ENCODE peak calls at places on chromosomes 11 and 22, in four cellular contexts. T is IMR-90, O is mesendoderm, A is H1. N is an unnamed sample.

GRCh38 chr22:26471522-26471921 is 12.1 kb downstream of the HPS4 start:
- DNase-seq in O (peak; percentile 88), A (no peak), T (peak; percentile 83), N (no peak)

GRCh38 chr11:36101466-36101865 is 157.6 kb downstream of the LDLRAD3 start:
- DNase-seq in A (no peak), T (no peak), O (no peak), N (no peak)

GRCh38 chr11:9030601-9031000 is 26.8 kb upstream of the NRIP3 start:
- DNase-seq in O (no peak), T (no peak), A (no peak), N (no peak)

GRCh38 chr11:126748097-126748756 is 252.3 kb downstream of the KIRREL3 start:
- DNase-seq in T (no peak), O (no peak), A (no peak), N (no peak)

GRCh38 chr22:29328566-29329500 is 13.3 kb upstream of the RASL10A start:
- DNase-seq in O (no peak), T (peak; percentile 22), A (peak; percentile 41), N (no peak)

GRCh38 chr22:47063071-47063509 is 300.6 kb downstream of the TBC1D22A start:
- DNase-seq in T (no peak), A (no peak), O (no peak), N (peak; percentile 16)

GRCh38 chr22:39092111-39092867 is 4.8 kb upstream of the APOBEC3H start:
- DNase-seq in T (no peak), O (no peak), A (no peak), N (no peak)

GRCh38 chr11:74403607-74404006 is 5.4 kb upstream of the PGM2L1 start:
- DNase-seq in A (no peak), T (no peak), O (no peak), N (no peak)

GRCh38 chr11:103420593-103420992 is 311.4 kb downstream of the DYNC2H1 start:
- DNase-seq in A (no peak), O (no peak), T (peak; percentile 81), N (no peak)

GRCh38 chr11:50192743-50193142 is 160.1 kb downstream of the OR4C45 start:
- DNase-seq in A (no peak), T (no peak), O (no peak), N (no peak)

GRCh38 chr11:45786272-45786671 is 18.7 kb upstream of the SLC35C1 start:
- DNase-seq in A (no peak), O (no peak), T (no peak), N (no peak)

GRCh38 chr11:72238040-72238450 is 5.9 kb downstream of the PHOX2A start:
- DNase-seq in A (peak; percentile 92), O (peak; percentile 97), T (peak; percentile 67), N (peak; percentile 97)

GRCh38 chr11:11841121-11841604 is 609 bp upstream of the USP47 start:
- DNase-seq in O (no peak), T (no peak), A (no peak), N (peak; percentile 43)

GRCh38 chr22:48103126-48103875 is 1340.9 kb downstream of the TBC1D22A start:
- DNase-seq in T (no peak), O (no peak), A (peak; percentile 27), N (no peak)

GRCh38 chr22:32603651-32604540 is 129.3 kb downstream of the FBXO7 start:
- DNase-seq in T (no peak), O (no peak), A (no peak), N (no peak)

GRCh38 chr11:17275376-17276235 is 933 bp upstream of the NUCB2 start:
- DNase-seq in O (no peak), A (no peak), T (no peak), N (no peak)

GRCh38 chr11:29024386-29024785 is 916.2 kb downstream of the METTL15 start:
- DNase-seq in O (no peak), T (peak; percentile 46), A (no peak), N (no peak)

GRCh38 chr11:3747704-3748103 is 49.6 kb downstream of the NUP98 start:
- DNase-seq in A (no peak), T (peak; percentile 89), O (peak; percentile 29), N (no peak)

GRCh38 chr11:102846292-102846691 is 2.9 kb upstream of the MMP3 start:
- DNase-seq in O (no peak), T (peak; percentile 16), A (no peak), N (no peak)

GRCh38 chr11:45560153-45560934 is 105.1 kb downstream of the CHST1 start:
- DNase-seq in T (no peak), O (peak; percentile 26), A (no peak), N (no peak)

GRCh38 chr11:30568933-30569332 is 17.2 kb downstream of the MPPED2 start:
- DNase-seq in O (no peak), A (no peak), T (no peak), N (no peak)

DNA sequence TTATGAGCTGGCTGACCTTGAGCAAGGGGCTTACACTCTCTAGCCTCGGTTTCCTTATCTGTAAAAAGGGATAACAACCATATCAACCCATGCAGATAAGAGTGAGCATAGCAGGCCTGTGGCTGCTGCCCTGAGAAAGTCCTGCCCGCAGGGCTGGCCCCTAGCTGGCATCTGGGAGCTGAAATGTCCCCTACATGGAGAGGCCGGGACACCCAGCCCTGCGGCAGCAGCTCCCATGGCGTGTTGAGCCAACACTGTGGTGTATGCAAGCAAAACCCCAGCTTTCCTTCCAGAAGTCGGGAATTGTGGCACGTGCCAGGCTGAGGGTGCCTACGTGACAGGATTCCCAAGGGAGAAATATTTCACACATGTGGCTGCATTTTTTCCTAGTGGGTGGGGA is 358.9 kb downstream of the CTTN start:
- DNase-seq in A (no peak), O (no peak), T (no peak), N (no peak)
- H4K5ac ChIP-seq in A (no peak overlapping the region), O (no peak overlapping the region), T (no peak overlapping the region), N (no peak overlapping the region)

GRCh38 chr22:19986011-19986409 is 30.6 kb downstream of the ARVCF start:
- DNase-seq in O (no peak), T (no peak), A (no peak), N (no peak)
- H4K5ac ChIP-seq in O (no peak overlapping the region), T (no peak overlapping the region), A (no peak overlapping the region), N (no peak overlapping the region)

GRCh38 chr11:79485694-79486093 is 44.9 kb upstream of the TENM4 start:
- DNase-seq in A (peak; percentile 60), T (no peak), O (peak; percentile 49), N (peak; percentile 79)
- H4K5ac ChIP-seq in A (no peak overlapping the region), T (no peak overlapping the region), O (no peak overlapping the region), N (no peak overlapping the region)

DNA sequence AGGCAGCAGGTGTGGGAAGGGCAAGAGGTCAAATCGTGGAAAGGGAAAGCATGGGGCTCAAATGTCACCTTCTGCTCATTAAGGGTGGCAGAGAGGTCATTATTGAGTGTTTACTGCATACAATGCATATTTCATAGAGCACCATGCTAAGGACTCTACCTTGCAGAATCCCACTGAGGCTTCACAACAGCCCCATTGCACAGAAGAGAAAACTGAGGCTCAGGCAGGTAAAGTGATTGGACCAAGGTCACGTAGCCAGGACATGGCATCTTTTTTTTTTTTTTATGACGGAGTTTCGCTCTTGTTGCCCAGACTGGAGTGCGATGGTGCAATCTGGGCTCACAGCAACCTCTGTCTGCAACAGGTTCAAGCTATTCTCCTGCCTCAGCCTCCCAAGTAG is 7.8 kb downstream of the FLRT1 start:
- DNase-seq in T (no peak), O (no peak), A (no peak), N (no peak)
- H4K5ac ChIP-seq in T (no peak overlapping the region), O (no peak overlapping the region), A (no peak overlapping the region), N (no peak overlapping the region)